ENCODE peak calls at places on chromosomes 1 and 21, in nine cellular contexts. W is NCI-H1092 treated with DMSO at 0.1 percent for 48 hours; O is H9; K is hepatocyte; V is stimulated activated CD4-positive, alpha-beta T cell treated with anti-CD3 and anti-CD28 coated beads, Interleukin-12 subunit alpha, Interleukin-12 subunit beta, amount 100 ng/mL, for 4 hours; L is foreskin melanocyte; B is mesothelial cell of epicardium; J is D341Med; Z is GM18507. F is an unnamed sample.
A peak's percentile ranks its signal among the peaks of the same experiment; 100 is the strongest.

GRCh38 chr1:211369640-211370039 is 43.0 kb downstream of the TRAF5 start:
- DNase-seq in W (no peak), O (no peak), K (no peak), V (no peak), L (no peak), B (no peak), J (no peak), Z (no peak), F (no peak)

GRCh38 chr1:25754421-25755195 is 45.4 kb upstream of the SELENON start:
- DNase-seq in W (no peak), O (no peak), K (no peak), V (peak; percentile 22), L (no peak), B (no peak), J (no peak), Z (no peak), F (no peak)

GRCh38 chr1:202235856-202236837 is 42.5 kb downstream of the LGR6 start:
- DNase-seq in W (peak; percentile 71), O (peak; percentile 92), K (peak; percentile 92), V (peak; percentile 65), L (peak; percentile 35), B (peak; percentile 41), J (peak; percentile 91), Z (peak; percentile 58), F (peak; percentile 86)

GRCh38 chr21:37348664-37349063 is 17.9 kb upstream of the DYRK1A start:
- DNase-seq in W (no peak), O (no peak), K (no peak), V (no peak), L (no peak), B (no peak), J (no peak), Z (no peak), F (no peak)

GRCh38 chr1:206769331-206769731 is 1.2 kb upstream of the IL19 start:
- DNase-seq in W (peak; percentile 17), O (no peak), K (no peak), V (peak; percentile 36), L (no peak), B (no peak), J (no peak), Z (peak; percentile 73), F (no peak)

GRCh38 chr1:36599828-36600227 is 117.1 kb upstream of the CSF3R start:
- DNase-seq in W (no peak), O (no peak), K (no peak), V (no peak), L (no peak), B (no peak), J (no peak), Z (no peak), F (no peak)

GRCh38 chr1:92900539-92900938 is 60.7 kb downstream of the DIPK1A start:
- DNase-seq in W (no peak), O (no peak), K (no peak), V (no peak), L (no peak), B (no peak), J (no peak), Z (no peak), F (no peak)

GRCh38 chr1:97849350-97850339 is 71.2 kb downstream of the DPYD start:
- DNase-seq in W (no peak), O (no peak), K (peak; percentile 12), V (no peak), L (peak; percentile 62), B (no peak), J (no peak), Z (no peak), F (no peak)

GRCh38 chr1:83026745-83027144 is 972.2 kb downstream of the TTLL7 start:
- DNase-seq in W (no peak), O (no peak), K (no peak), V (no peak), L (no peak), B (no peak), J (no peak), Z (no peak), F (no peak)

GRCh38 chr1:17338706-17339493 is 30.9 kb downstream of the PADI4 start:
- DNase-seq in W (no peak), O (no peak), K (no peak), V (no peak), L (no peak), B (no peak), J (peak; percentile 2), Z (no peak), F (no peak)

GRCh38 chr21:44987886-44988606 is 48.2 kb downstream of the SLX9 start:
- DNase-seq in W (no peak), O (no peak), K (no peak), V (no peak), L (no peak), B (no peak), J (no peak), Z (no peak), F (peak; percentile 12)

GRCh38 chr1:93988634-93989350 is 79.6 kb upstream of the GCLM start:
- DNase-seq in W (no peak), O (no peak), K (no peak), V (no peak), L (no peak), B (no peak), J (no peak), Z (no peak), F (no peak)

GRCh38 chr1:34784751-34785221 is 3.8 kb downstream of the GJB3 start:
- DNase-seq in W (no peak), O (no peak), K (no peak), V (no peak), L (no peak), B (no peak), J (no peak), Z (no peak), F (no peak)

GRCh38 chr1:6059866-6060265 is 14.2 kb downstream of the KCNAB2 start:
- DNase-seq in W (no peak), O (no peak), K (no peak), V (no peak), L (peak; percentile 35), B (no peak), J (no peak), Z (no peak), F (peak; percentile 63)

GRCh38 chr1:107076846-107077245 is 20.4 kb downstream of the PRMT6 start:
- DNase-seq in W (no peak), O (no peak), K (no peak), V (no peak), L (no peak), B (no peak), J (no peak), Z (no peak), F (no peak)

GRCh38 chr1:26349196-26349885 is 4.6 kb downstream of the CRYBG2 start:
- DNase-seq in W (no peak), O (peak; percentile 17), K (peak; percentile 7), V (no peak), L (no peak), B (no peak), J (no peak), Z (no peak), F (no peak)

GRCh38 chr1:94754570-94754969 is 65.6 kb upstream of the SLC44A3 start:
- DNase-seq in W (no peak), O (no peak), K (no peak), V (no peak), L (no peak), B (no peak), J (no peak), Z (no peak), F (no peak)

F was measured in BE2C.